ENCODE peak calls at places on chromosome 20, in four cellular contexts. J, S, Z and L are unnamed samples.

GRCh38 chr20:24892931-24893330 is 56.1 kb upstream of the CST7 start:
- DNase-seq in S (no peak), Z (no peak), J (no peak), L (no peak)

GRCh38 chr20:8223096-8223870 is 91.2 kb downstream of the PLCB1 start:
- DNase-seq in S (no peak), J (no peak), Z (no peak), L (no peak)

GRCh38 chr20:4073852-4074741 is 58.7 kb upstream of the RNF24 start:
- DNase-seq in S (no peak), Z (no peak), J (no peak), L (no peak)

GRCh38 chr20:34647737-34648136 is 29.2 kb downstream of the PIGU start:
- DNase-seq in J (no peak), Z (no peak), S (no peak), L (no peak)

GRCh38 chr20:21162631-21163030 is 36.7 kb downstream of the KIZ start:
- DNase-seq in S (no peak), J (no peak), Z (no peak), L (no peak)

GRCh38 chr20:45337367-45338120 is 10.7 kb downstream of the SDC4 start:
- DNase-seq in S (no peak), J (no peak), Z (no peak), L (no peak)

GRCh38 chr20:5127204-5127858 is 523 bp downstream of the CDS2 start:
- DNase-seq in J (no peak), Z (no peak), S (peak; percentile 57), L (peak; percentile 68)

GRCh38 chr20:50029697-50030428 is 47.1 kb downstream of the SNAI1 start:
- DNase-seq in Z (no peak), S (no peak), J (peak; percentile 52), L (no peak)